ENCODE peak calls at places on chromosomes 11 and 22, in nine cellular contexts. E, K, J, X, Z, A, C, M and T are unnamed samples.

GRCh38 chr11:23866641-23867040 is 630.2 kb upstream of the LUZP2 start:
- DNase-seq in M (no peak), K (no peak), A (no peak), J (no peak), X (peak), C (no peak), E (no peak), Z (peak), T (no peak)

GRCh38 chr11:72969894-72970335 is 155.7 kb downstream of the ATG16L2 start:
- DNase-seq in E (no peak), A (no peak), Z (peak), X (peak), C (peak), K (no peak), M (no peak), J (no peak), T (peak)

GRCh38 chr11:112555491-112556364 is 295.1 kb upstream of the PLET1 start:
- DNase-seq in E (peak), X (peak), K (peak), C (peak), M (peak), Z (peak), A (peak), J (peak), T (no peak)

GRCh38 chr11:3642071-3642951 is 519 bp upstream of the ART5 start:
- DNase-seq in A (peak), K (peak), C (peak), J (peak), X (peak), E (peak), Z (peak), M (peak), T (peak)

GRCh38 chr11:68843703-68844312 is 2.1 kb upstream of the CPT1A start:
- DNase-seq in C (no peak), E (peak), X (peak), A (peak), J (peak), M (no peak), Z (no peak), K (peak), T (no peak)

GRCh38 chr22:32323513-32324164 is 34.0 kb upstream of the RFPL3 start:
- DNase-seq in K (no peak), X (no peak), E (no peak), J (no peak), C (no peak), M (no peak), A (no peak), Z (no peak), T (no peak)

GRCh38 chr11:129314381-129314780 is 61.3 kb upstream of the BARX2 start:
- DNase-seq in X (no peak), A (no peak), E (no peak), J (no peak), M (no peak), C (no peak), K (no peak), Z (no peak), T (no peak)

GRCh38 chr11:103091441-103091809 is 535 bp downstream of the DCUN1D5 start:
- DNase-seq in A (peak), X (peak), Z (peak), C (no peak), J (peak), M (peak), K (no peak), E (peak), T (no peak)

GRCh38 chr22:50190182-50190951 is 4.7 kb downstream of the TRABD start:
- DNase-seq in E (peak), C (no peak), A (peak), X (peak), M (peak), K (peak), Z (peak), J (peak), T (no peak)

GRCh38 chr22:43418079-43418825 is 6.4 kb downstream of the MPPED1 start:
- DNase-seq in Z (no peak), C (no peak), A (no peak), X (no peak), J (no peak), M (no peak), E (no peak), K (no peak), T (no peak)

GRCh38 chr11:92180664-92181251 is 43.9 kb upstream of the FAT3 start:
- DNase-seq in E (no peak), C (peak), J (no peak), M (no peak), A (no peak), Z (peak), X (peak), K (no peak), T (peak)

GRCh38 chr11:108654994-108655631 is 9.8 kb upstream of the DDX10 start:
- DNase-seq in J (no peak), M (peak), E (peak), Z (peak), C (no peak), X (peak), K (no peak), A (peak), T (no peak)

GRCh38 chr11:37657645-37658044 is 1059.6 kb upstream of the RAG2 start:
- DNase-seq in J (no peak), M (no peak), K (no peak), A (no peak), E (no peak), X (peak), C (no peak), Z (peak), T (no peak)

GRCh38 chr11:123483465-123483864 is 53.4 kb downstream of the GRAMD1B start:
- DNase-seq in M (no peak), C (no peak), X (no peak), K (no peak), Z (no peak), E (no peak), J (no peak), A (no peak), T (no peak)

GRCh38 chr11:67665537-67666302 is 8.7 kb downstream of the ALDH3B2 start:
- DNase-seq in C (no peak), E (peak), A (no peak), J (no peak), K (no peak), X (no peak), Z (no peak), M (no peak), T (no peak)

GRCh38 chr11:123742778-123743177 is 1.3 kb upstream of the ZNF202 start:
- DNase-seq in Z (no peak), J (no peak), E (no peak), C (no peak), M (no peak), X (no peak), A (no peak), K (no peak), T (no peak)

GRCh38 chr11:210122-210802 is 2.8 kb downstream of the RIC8A start:
- DNase-seq in C (peak), A (no peak), X (peak), M (peak), K (no peak), E (no peak), Z (peak), J (no peak), T (peak)

GRCh38 chr11:30329150-30329940 is 6.4 kb downstream of the ARL14EP start:
- DNase-seq in M (no peak), C (no peak), J (no peak), K (no peak), A (no peak), Z (no peak), X (no peak), E (no peak), T (no peak)

GRCh38 chr11:20458905-20459632 is 71.6 kb downstream of the PRMT3 start:
- DNase-seq in K (no peak), E (no peak), J (no peak), X (no peak), A (no peak), M (no peak), Z (no peak), C (no peak), T (no peak)

GRCh38 chr11:100706179-100706578 is 19.1 kb downstream of the ARHGAP42 start:
- DNase-seq in M (no peak), K (no peak), J (no peak), Z (no peak), E (no peak), A (no peak), X (no peak), C (no peak), T (no peak)

GRCh38 chr11:20731676-20732075 is 62.3 kb downstream of the NELL1 start:
- DNase-seq in M (no peak), E (no peak), A (no peak), J (no peak), K (no peak), Z (no peak), C (no peak), X (no peak), T (no peak)

GRCh38 chr11:133951484-133952198 is 5.1 kb downstream of the IGSF9B start:
- DNase-seq in E (no peak), K (no peak), J (no peak), Z (peak), X (no peak), A (peak), M (no peak), C (no peak), T (no peak)

GRCh38 chr11:63710476-63711217 is 29.3 kb downstream of the RTN3 start:
- DNase-seq in K (no peak), J (no peak), Z (peak), X (peak), A (no peak), M (no peak), E (no peak), C (no peak), T (peak)

GRCh38 chr22:49091917-49092545 is 735.6 kb downstream of the BRD1 start:
- DNase-seq in C (no peak), E (no peak), X (no peak), J (peak), M (no peak), K (no peak), Z (no peak), A (no peak), T (no peak)

GRCh38 chr22:37176464-37177061 is 11.5 kb downstream of the C1QTNF6 start:
- DNase-seq in Z (peak), X (peak), E (no peak), J (peak), C (no peak), M (no peak), K (no peak), A (no peak), T (peak)

GRCh38 chr11:18245396-18245795 is 3.1 kb downstream of the SAA2 start:
- DNase-seq in A (no peak), X (no peak), K (no peak), M (no peak), E (no peak), J (no peak), C (no peak), Z (peak), T (no peak)

GRCh38 chr22:17121235-17122195 is at the start of gene TMEM121B:
- DNase-seq in K (no peak), M (no peak), X (peak), E (peak), C (no peak), J (peak), A (peak), Z (peak), T (peak)
- H3K4me3 ChIP-seq in K (peak), M (peak), X (peak), E (peak), C (peak), J (peak), A (peak), Z (peak), T (peak)

GRCh38 chr11:6615882-6616585 is 3.2 kb downstream of the TPP1 start:
- DNase-seq in K (no peak), E (no peak), M (no peak), C (no peak), A (no peak), Z (peak), J (no peak), X (peak), T (no peak)

GRCh38 chr11:6617315-6617781 is 1.9 kb downstream of the TPP1 start:
- DNase-seq in C (no peak), Z (no peak), M (no peak), E (no peak), J (no peak), K (no peak), A (no peak), X (no peak), T (no peak)

GRCh38 chr11:6619021-6619745 is at the start of gene TPP1:
- DNase-seq in K (peak), E (peak), M (peak), Z (peak), C (peak), J (peak), X (peak), A (peak), T (peak)

GRCh38 chr11:6616596-6617250 is 2.5 kb downstream of the TPP1 start:
- DNase-seq in M (no peak), A (no peak), Z (no peak), C (no peak), K (no peak), X (no peak), J (no peak), E (no peak), T (no peak)

GRCh38 chr11:6618117-6619020 is 853 bp downstream of the TPP1 start:
- DNase-seq in K (peak), C (no peak), X (peak), M (no peak), A (no peak), E (no peak), Z (peak), J (peak), T (peak)
- H3K4me3 ChIP-seq in K (peak), C (peak), X (peak), M (peak), A (peak), E (peak), Z (peak), J (peak), T (peak)

GRCh38 chr11:110711448-110711775 is 825 bp downstream of the ARHGAP20 start:
- DNase-seq in K (no peak), C (no peak), Z (no peak), M (no peak), E (no peak), J (no peak), X (no peak), A (no peak), T (no peak)

GRCh38 chr11:110713469-110713776 is 1.2 kb upstream of the ARHGAP20 start:
- DNase-seq in E (no peak), J (no peak), Z (no peak), A (no peak), X (no peak), K (no peak), C (no peak), M (no peak), T (no peak)

GRCh38 chr11:110711776-110712642 is at the start of gene ARHGAP20:
- DNase-seq in K (peak), M (peak), C (no peak), A (peak), X (peak), J (peak), E (peak), Z (peak), T (no peak)

GRCh38 chr11:110712643-110713468 is 619 bp upstream of the ARHGAP20 start:
- DNase-seq in J (no peak), K (peak), Z (peak), C (no peak), E (peak), A (peak), M (no peak), X (peak), T (no peak)

DNA sequence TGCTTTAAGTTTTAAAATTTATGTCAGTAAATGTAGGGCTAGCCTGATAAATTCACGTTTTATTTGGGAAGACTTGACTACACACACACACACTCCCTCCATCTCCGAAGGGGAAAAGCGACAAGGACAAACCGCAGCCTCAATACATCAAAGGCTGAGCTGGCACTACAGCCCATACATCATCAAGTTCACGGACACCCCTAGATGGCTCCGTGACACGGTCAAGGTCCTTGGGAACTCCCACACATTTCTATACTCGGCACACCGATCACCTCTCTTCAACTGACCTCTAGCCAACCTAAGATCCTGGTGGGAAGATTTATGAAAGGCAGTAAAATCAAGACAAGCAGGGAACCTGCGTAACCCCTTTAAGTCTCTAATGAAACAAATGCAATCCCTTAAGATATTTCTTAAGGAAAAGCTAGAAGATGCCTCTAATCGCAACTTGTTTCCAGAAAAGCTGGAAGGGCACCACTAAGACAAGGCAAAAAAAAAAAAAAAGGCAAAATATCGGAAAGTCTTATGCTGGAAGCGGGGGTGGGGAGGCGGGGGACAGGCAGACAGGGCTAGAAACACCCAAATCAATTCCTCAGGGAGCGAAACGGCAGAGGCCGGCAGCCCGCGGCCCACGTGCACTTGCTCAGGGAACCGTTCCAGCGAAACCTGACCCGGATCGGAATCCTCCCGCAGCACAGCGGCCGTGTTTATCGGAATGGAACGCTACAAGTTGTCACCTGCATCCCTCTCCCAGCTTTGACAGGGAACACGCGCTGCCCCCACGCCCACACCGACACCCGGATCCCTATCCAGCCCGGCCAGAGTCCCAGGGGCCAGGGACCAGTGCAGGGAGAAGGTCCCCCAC is 1.5 kb downstream of the ARHGAP20 start:
- DNase-seq in A (peak), M (no peak), C (no peak), K (no peak), X (peak), Z (peak), J (peak), E (peak), T (no peak)
- H3K4me3 ChIP-seq in A (peak), M (peak), C (peak), K (no peak), X (peak), Z (peak), J (peak), E (no peak), T (peak)

GRCh38 chr22:39871008-39871798 is 22.4 kb downstream of the ENTHD1 start:
- DNase-seq in J (no peak), K (no peak), X (no peak), A (no peak), C (no peak), M (no peak), E (no peak), Z (no peak), T (no peak)
- H3K4me3 ChIP-seq in J (no peak), K (no peak), X (no peak), A (no peak), C (no peak), M (no peak), E (no peak), Z (no peak), T (no peak)